ENCODE peak calls at places on chromosomes 11 and 22, in eight cellular contexts. One of them, this sample, is unnamed.
A peak's percentile ranks its signal among the peaks of the same experiment; 100 is the strongest.

GRCh38 chr11:106017088-106017487 is 5.0 kb downstream of the MSANTD4 start:
- DNase-seq in Panc1: no peak
- DNase-seq in breast epithelium: no peak
- DNase-seq in endothelial cell of umbilical vein: no peak
- DNase-seq in prostate gland: no peak
- DNase-seq in transverse colon: no peak
- DNase-seq in stomach: no peak
- DNase-seq in spleen: no peak
- DNase-seq in this sample: no peak

GRCh38 chr22:30315962-30316576 is 10.7 kb downstream of the TBC1D10A start:
- DNase-seq in Panc1: no peak
- DNase-seq in endothelial cell of umbilical vein: no peak
- DNase-seq in spleen: no peak
- DNase-seq in breast epithelium: no peak
- DNase-seq in transverse colon: no peak
- DNase-seq in prostate gland: no peak
- DNase-seq in stomach: no peak
- DNase-seq in this sample: no peak

GRCh38 chr22:30127749-30128166 is 47.5 kb downstream of the HORMAD2 start:
- DNase-seq in spleen: no peak
- DNase-seq in prostate gland: no peak
- DNase-seq in endothelial cell of umbilical vein: no peak
- DNase-seq in Panc1: no peak
- DNase-seq in breast epithelium: no peak
- DNase-seq in stomach: no peak
- DNase-seq in transverse colon: no peak
- DNase-seq in this sample: no peak

GRCh38 chr11:92702771-92703170 is 266.7 kb upstream of the MTNR1B start:
- DNase-seq in transverse colon: no peak
- DNase-seq in spleen: no peak
- DNase-seq in endothelial cell of umbilical vein: no peak
- DNase-seq in prostate gland: no peak
- DNase-seq in Panc1: no peak
- DNase-seq in stomach: no peak
- DNase-seq in breast epithelium: no peak
- DNase-seq in this sample: no peak

GRCh38 chr11:122138759-122139594 is 23.0 kb upstream of the BLID start:
- DNase-seq in Panc1: no peak
- DNase-seq in transverse colon: no peak
- DNase-seq in prostate gland: no peak
- DNase-seq in spleen: no peak
- DNase-seq in stomach: no peak
- DNase-seq in endothelial cell of umbilical vein: peak; percentile 44
- DNase-seq in breast epithelium: no peak
- DNase-seq in this sample: no peak

GRCh38 chr22:49633010-49633324 is 194.7 kb downstream of the BRD1 start:
- DNase-seq in endothelial cell of umbilical vein: no peak
- DNase-seq in breast epithelium: no peak
- DNase-seq in prostate gland: no peak
- DNase-seq in spleen: no peak
- DNase-seq in stomach: no peak
- DNase-seq in transverse colon: no peak
- DNase-seq in Panc1: no peak
- DNase-seq in this sample: no peak

GRCh38 chr11:76266701-76267100 is 60.4 kb upstream of the WNT11 start:
- DNase-seq in transverse colon: no peak
- DNase-seq in endothelial cell of umbilical vein: no peak
- DNase-seq in Panc1: no peak
- DNase-seq in prostate gland: no peak
- DNase-seq in breast epithelium: no peak
- DNase-seq in stomach: no peak
- DNase-seq in spleen: no peak
- DNase-seq in this sample: no peak

GRCh38 chr11:134050541-134051383 is 18.1 kb upstream of the JAM3 start:
- DNase-seq in breast epithelium: no peak
- DNase-seq in transverse colon: peak; percentile 80
- DNase-seq in endothelial cell of umbilical vein: peak; percentile 69
- DNase-seq in spleen: peak; percentile 92
- DNase-seq in Panc1: peak; percentile 30
- DNase-seq in stomach: peak; percentile 64
- DNase-seq in prostate gland: peak; percentile 60
- DNase-seq in this sample: peak; percentile 84

GRCh38 chr11:69439651-69440464 is 41.6 kb upstream of the LINC01488 start:
- DNase-seq in spleen: peak; percentile 63
- DNase-seq in Panc1: no peak
- DNase-seq in transverse colon: no peak
- DNase-seq in endothelial cell of umbilical vein: no peak
- DNase-seq in breast epithelium: no peak
- DNase-seq in stomach: no peak
- DNase-seq in prostate gland: no peak
- DNase-seq in this sample: no peak
- H3K4me1 ChIP-seq in spleen: peaks cover 22% of the 10 kb centered on the region
- H3K4me1 ChIP-seq in Panc1: peaks cover 30% of the 10 kb centered on the region
- H3K4me1 ChIP-seq in transverse colon: peaks cover 20% of the 10 kb centered on the region
- H3K4me1 ChIP-seq in endothelial cell of umbilical vein: peaks cover 23% of the 10 kb centered on the region
- H3K4me1 ChIP-seq in breast epithelium: peaks cover 19% of the 10 kb centered on the region
- H3K4me1 ChIP-seq in stomach: peaks cover 18% of the 10 kb centered on the region
- H3K4me1 ChIP-seq in prostate gland: peaks cover 18% of the 10 kb centered on the region
- H3K4me1 ChIP-seq in this sample: peaks cover 27% of the 10 kb centered on the region

GRCh38 chr22:38792833-38793232 is 1.1 kb downstream of the DNAL4 start:
- DNase-seq in stomach: no peak
- DNase-seq in endothelial cell of umbilical vein: no peak
- DNase-seq in Panc1: no peak
- DNase-seq in spleen: no peak
- DNase-seq in breast epithelium: no peak
- DNase-seq in prostate gland: no peak
- DNase-seq in transverse colon: no peak
- DNase-seq in this sample: no peak

GRCh38 chr22:38796262-38796957 is 2.5 kb upstream of the DNAL4 start:
- DNase-seq in prostate gland: no peak
- DNase-seq in transverse colon: no peak
- DNase-seq in breast epithelium: no peak
- DNase-seq in spleen: no peak
- DNase-seq in endothelial cell of umbilical vein: no peak
- DNase-seq in Panc1: no peak
- DNase-seq in stomach: no peak
- DNase-seq in this sample: no peak

GRCh38 chr22:38789606-38790005 is 4.3 kb downstream of the DNAL4 start:
- DNase-seq in Panc1: no peak
- DNase-seq in transverse colon: no peak
- DNase-seq in breast epithelium: no peak
- DNase-seq in prostate gland: no peak
- DNase-seq in spleen: no peak
- DNase-seq in endothelial cell of umbilical vein: no peak
- DNase-seq in stomach: no peak
- DNase-seq in this sample: no peak

GRCh38 chr22:38795569-38795968 is 1.6 kb upstream of the DNAL4 start:
- DNase-seq in Panc1: no peak
- DNase-seq in transverse colon: no peak
- DNase-seq in prostate gland: no peak
- DNase-seq in spleen: no peak
- DNase-seq in breast epithelium: no peak
- DNase-seq in endothelial cell of umbilical vein: no peak
- DNase-seq in stomach: no peak
- DNase-seq in this sample: no peak

DNA sequence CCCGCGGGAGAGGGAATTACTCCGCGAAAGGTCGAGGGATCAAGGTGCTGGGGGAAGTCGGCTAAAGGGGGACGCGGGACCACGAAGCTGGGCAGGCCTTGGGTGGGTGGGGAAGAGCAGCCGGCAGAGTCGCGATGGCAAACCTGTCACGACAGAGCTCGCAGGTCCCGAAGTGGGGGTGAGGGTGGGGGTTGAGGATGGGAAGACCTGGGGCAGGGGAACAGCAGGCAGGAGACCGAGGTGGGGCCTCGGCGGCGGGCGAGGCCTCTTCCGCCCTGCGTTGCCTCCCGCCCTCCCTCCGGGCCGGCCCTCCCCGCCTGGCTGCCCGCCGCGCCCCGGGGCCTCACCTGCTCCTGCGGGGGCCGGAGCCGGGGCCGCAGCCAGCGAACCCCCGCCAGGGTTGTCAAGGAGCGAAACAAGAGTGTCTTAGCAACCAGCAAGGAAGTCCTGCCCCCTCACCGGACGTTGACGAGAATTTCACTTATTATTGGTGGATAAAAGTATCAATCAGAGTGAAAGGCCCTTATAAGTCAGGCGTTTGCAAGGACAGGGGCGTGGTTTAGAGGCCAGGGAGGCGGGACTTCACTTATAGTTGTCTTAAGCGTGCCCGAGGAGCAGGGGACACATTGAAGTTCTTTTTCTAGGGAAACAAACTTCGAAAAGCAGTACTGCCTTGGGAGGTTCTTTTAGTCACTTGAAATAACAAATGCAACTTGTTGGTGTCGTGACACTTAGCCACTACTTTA is at the start of gene DNAL4:
- DNase-seq in stomach: peak; percentile 97
- DNase-seq in breast epithelium: peak; percentile 94
- DNase-seq in spleen: peak; percentile 96
- DNase-seq in transverse colon: peak; percentile 95
- DNase-seq in endothelial cell of umbilical vein: peak; percentile 99
- DNase-seq in prostate gland: peak; percentile 96
- DNase-seq in Panc1: peak; percentile 94
- DNase-seq in this sample: peak; percentile 98
- TF ChIP-seq POLR2AphosphoS5 in stomach: peak; percentile 6
- TF ChIP-seq POLR2AphosphoS5 in breast epithelium: no peak
- TF ChIP-seq POLR2AphosphoS5 in spleen: peak; percentile 68
- TF ChIP-seq POLR2AphosphoS5 in transverse colon: peak; percentile 21
- TF ChIP-seq POLR2AphosphoS5 in endothelial cell of umbilical vein: peak; percentile 31
- TF ChIP-seq POLR2AphosphoS5 in prostate gland: peak; percentile 96
- TF ChIP-seq POLR2AphosphoS5 in Panc1: no peak
- TF ChIP-seq POLR2AphosphoS5 in this sample: no peak

DNA sequence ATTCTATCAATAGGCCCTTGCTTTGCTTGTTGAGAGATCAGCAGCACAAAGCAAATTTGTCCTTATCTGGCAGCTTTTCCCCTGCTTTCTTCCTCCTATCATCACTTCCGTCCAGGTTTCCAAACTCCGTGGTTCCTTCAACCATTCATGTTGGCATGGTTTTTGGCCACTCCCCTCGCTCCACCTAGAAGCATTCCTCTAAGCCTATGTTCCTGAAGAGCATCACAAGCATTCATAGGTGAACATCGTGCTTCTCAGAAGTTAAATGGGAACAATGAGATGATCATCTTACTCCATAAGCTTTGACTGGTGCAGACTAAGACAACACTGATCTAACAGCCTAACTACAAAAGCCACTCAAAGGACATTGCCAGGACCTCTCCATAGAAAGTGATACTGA is 86.3 kb downstream of the ETS1 start:
- DNase-seq in transverse colon: no peak
- DNase-seq in Panc1: no peak
- DNase-seq in prostate gland: no peak
- DNase-seq in spleen: no peak
- DNase-seq in stomach: no peak
- DNase-seq in endothelial cell of umbilical vein: no peak
- DNase-seq in breast epithelium: no peak
- DNase-seq in this sample: no peak
- H3K4me1 ChIP-seq in transverse colon: peaks cover 75% of the 10 kb centered on the region
- H3K4me1 ChIP-seq in Panc1: peaks cover 100% of the 10 kb centered on the region
- H3K4me1 ChIP-seq in prostate gland: peaks cover 13% of the 10 kb centered on the region
- H3K4me1 ChIP-seq in spleen: peaks cover 100% of the 10 kb centered on the region
- H3K4me1 ChIP-seq in stomach: peaks cover 65% of the 10 kb centered on the region
- H3K4me1 ChIP-seq in endothelial cell of umbilical vein: peaks cover 77% of the 10 kb centered on the region
- H3K4me1 ChIP-seq in breast epithelium: peaks cover 37% of the 10 kb centered on the region
- H3K4me1 ChIP-seq in this sample: peaks cover 70% of the 10 kb centered on the region

GRCh38 chr22:40179535-40179934 is 1.8 kb downstream of the TNRC6B start:
- DNase-seq in spleen: no peak
- DNase-seq in transverse colon: no peak
- DNase-seq in prostate gland: no peak
- DNase-seq in Panc1: no peak
- DNase-seq in stomach: no peak
- DNase-seq in endothelial cell of umbilical vein: no peak
- DNase-seq in breast epithelium: no peak
- DNase-seq in this sample: no peak

GRCh38 chr22:40178417-40179409 is 988 bp downstream of the TNRC6B start:
- DNase-seq in spleen: peak; percentile 77
- DNase-seq in stomach: no peak
- DNase-seq in prostate gland: peak; percentile 33
- DNase-seq in transverse colon: peak; percentile 37
- DNase-seq in endothelial cell of umbilical vein: peak; percentile 71
- DNase-seq in Panc1: no peak
- DNase-seq in breast epithelium: no peak
- DNase-seq in this sample: no peak

GRCh38 chr22:40182231-40182835 is 4.6 kb downstream of the TNRC6B start:
- DNase-seq in prostate gland: no peak
- DNase-seq in stomach: no peak
- DNase-seq in endothelial cell of umbilical vein: peak; percentile 56
- DNase-seq in breast epithelium: no peak
- DNase-seq in transverse colon: no peak
- DNase-seq in Panc1: no peak
- DNase-seq in spleen: no peak
- DNase-seq in this sample: no peak

GRCh38 chr22:40181323-40181722 is 3.6 kb downstream of the TNRC6B start:
- DNase-seq in prostate gland: no peak
- DNase-seq in endothelial cell of umbilical vein: no peak
- DNase-seq in breast epithelium: no peak
- DNase-seq in transverse colon: no peak
- DNase-seq in spleen: no peak
- DNase-seq in Panc1: no peak
- DNase-seq in stomach: no peak
- DNase-seq in this sample: no peak

GRCh38 chr22:40180403-40180802 is 2.7 kb downstream of the TNRC6B start:
- DNase-seq in breast epithelium: no peak
- DNase-seq in transverse colon: no peak
- DNase-seq in spleen: no peak
- DNase-seq in stomach: no peak
- DNase-seq in Panc1: no peak
- DNase-seq in prostate gland: no peak
- DNase-seq in endothelial cell of umbilical vein: no peak
- DNase-seq in this sample: no peak
- TF ChIP-seq POLR2AphosphoS5 in breast epithelium: no peak
- TF ChIP-seq POLR2AphosphoS5 in transverse colon: no peak
- TF ChIP-seq POLR2AphosphoS5 in spleen: no peak
- TF ChIP-seq POLR2AphosphoS5 in stomach: no peak
- TF ChIP-seq POLR2AphosphoS5 in Panc1: no peak
- TF ChIP-seq POLR2AphosphoS5 in prostate gland: no peak
- TF ChIP-seq POLR2AphosphoS5 in endothelial cell of umbilical vein: no peak
- TF ChIP-seq POLR2AphosphoS5 in this sample: no peak

DNA sequence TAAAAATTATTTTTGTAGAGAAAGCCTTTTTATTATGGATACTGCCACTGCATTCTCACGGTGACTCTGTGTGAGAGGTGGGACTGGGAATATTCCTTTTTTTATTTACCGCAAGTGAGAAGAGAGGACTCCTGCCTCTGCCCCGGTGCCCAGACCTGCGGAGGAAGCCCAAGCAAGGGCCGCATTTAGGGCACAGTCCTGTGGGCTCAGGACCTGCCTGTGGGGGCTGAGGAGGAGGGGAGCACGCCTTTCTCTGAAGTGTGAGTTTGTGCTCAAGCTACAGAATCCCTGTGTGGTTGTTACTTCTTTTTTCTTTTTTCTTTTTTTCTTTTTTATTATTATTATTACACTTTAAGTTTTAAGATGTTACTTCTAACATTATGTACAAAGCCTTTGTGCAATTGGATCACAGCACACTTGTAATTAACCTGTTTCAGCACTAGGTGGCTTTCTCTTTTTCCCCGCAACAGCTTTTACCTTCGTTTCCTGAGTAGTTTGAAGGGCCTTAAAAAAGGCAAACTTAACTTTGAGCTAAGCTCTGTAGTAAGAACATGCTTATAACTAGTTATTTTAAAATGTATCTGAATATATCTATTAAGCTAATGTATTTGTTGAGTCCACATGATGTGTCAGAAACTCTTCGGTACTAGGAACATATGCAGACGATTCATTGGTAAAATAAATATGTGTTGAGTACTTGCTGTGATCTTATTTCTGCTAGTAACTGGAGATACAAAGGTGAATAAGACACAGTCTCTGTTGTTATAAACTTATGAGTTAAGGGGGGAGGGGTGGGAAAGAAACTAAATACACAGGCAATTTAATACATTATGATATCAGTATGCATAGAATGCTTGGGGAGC is 18.3 kb downstream of the AMOTL1 start:
- DNase-seq in transverse colon: no peak
- DNase-seq in Panc1: no peak
- DNase-seq in endothelial cell of umbilical vein: peak; percentile 63
- DNase-seq in stomach: no peak
- DNase-seq in prostate gland: no peak
- DNase-seq in spleen: no peak
- DNase-seq in breast epithelium: no peak
- DNase-seq in this sample: no peak
- H3K4me1 ChIP-seq in transverse colon: peaks cover 17% of the 10 kb centered on the region
- H3K4me1 ChIP-seq in Panc1: peaks cover 27% of the 10 kb centered on the region
- H3K4me1 ChIP-seq in endothelial cell of umbilical vein: peaks cover 20% of the 10 kb centered on the region
- H3K4me1 ChIP-seq in stomach: peaks cover 13% of the 10 kb centered on the region
- H3K4me1 ChIP-seq in prostate gland: peaks cover 7% of the 10 kb centered on the region
- H3K4me1 ChIP-seq in spleen: peaks cover 6% of the 10 kb centered on the region
- H3K4me1 ChIP-seq in breast epithelium: peaks cover 3% of the 10 kb centered on the region
- H3K4me1 ChIP-seq in this sample: peaks cover 80% of the 10 kb centered on the region